ENCODE peak calls at places on chromosomes 12 and 14, in seven cellular contexts. D, V, Z, W, Q, N and F are unnamed samples.

GRCh38 chr12:69880566-69880965 is 55.5 kb downstream of the MYRFL start:
- DNase-seq in D (no peak), V (peak; percentile 20), Z (no peak), W (no peak), Q (no peak), N (no peak), F (no peak)

GRCh38 chr14:70078329-70078728 is 110.4 kb downstream of the SLC8A3 start:
- DNase-seq in D (no peak), V (no peak), Z (no peak), W (no peak), Q (no peak), N (no peak), F (no peak)

GRCh38 chr14:68943107-68943506 is 36.0 kb downstream of the ACTN1 start:
- DNase-seq in D (no peak), V (no peak), Z (no peak), W (no peak), Q (no peak), N (no peak), F (no peak)

GRCh38 chr12:63937381-63938168 is 93.1 kb downstream of the SRGAP1 start:
- DNase-seq in D (no peak), V (no peak), Z (no peak), W (no peak), Q (no peak), N (peak; percentile 60), F (no peak)

GRCh38 chr14:99432491-99432890 is 48.2 kb downstream of the SETD3 start:
- DNase-seq in D (no peak), V (peak; percentile 34), Z (no peak), W (no peak), Q (no peak), N (no peak), F (no peak)

GRCh38 chr12:16854465-16854864 is 248.5 kb upstream of the LMO3 start:
- DNase-seq in D (no peak), V (no peak), Z (no peak), W (no peak), Q (no peak), N (no peak), F (no peak)

GRCh38 chr12:43357141-43357540 is 194.9 kb downstream of the ADAMTS20 start:
- DNase-seq in D (no peak), V (no peak), Z (no peak), W (no peak), Q (no peak), N (no peak), F (no peak)

GRCh38 chr14:62168564-62169155 is 406.4 kb downstream of the SNAPC1 start:
- DNase-seq in D (no peak), V (no peak), Z (no peak), W (no peak), Q (no peak), N (no peak), F (no peak)

GRCh38 chr12:108778053-108778452 is 46.7 kb upstream of the CORO1C start:
- DNase-seq in D (no peak), V (no peak), Z (no peak), W (no peak), Q (no peak), N (no peak), F (no peak)